ENCODE peak calls at places on chromosome 20, in six cellular contexts. N, S, P, T, F and O are unnamed samples.
A peak's percentile ranks its signal among the peaks of the same experiment; 100 is the strongest.

GRCh38 chr20:19880256-19881079 is 122.4 kb downstream of the RIN2 start:
- DNase-seq in N (peak; percentile 81), S (no peak), P (no peak), T (no peak), F (no peak), O (no peak)

GRCh38 chr20:34859367-34859766 is 13.3 kb downstream of the GGT7 start:
- DNase-seq in N (no peak), S (no peak), P (no peak), T (no peak), F (no peak), O (no peak)

GRCh38 chr20:15789083-15789482 is 784.2 kb downstream of the KIF16B start:
- DNase-seq in N (no peak), S (no peak), P (no peak), T (no peak), F (no peak), O (peak; percentile 3)

GRCh38 chr20:49865559-49865958 is 49.8 kb downstream of the SPATA2 start:
- DNase-seq in N (no peak), S (no peak), P (no peak), T (no peak), F (no peak), O (no peak)

GRCh38 chr20:59751075-59751711 is 146.9 kb downstream of the PHACTR3 start:
- DNase-seq in N (no peak), S (peak; percentile 65), P (peak; percentile 22), T (peak; percentile 60), F (peak; percentile 44), O (peak; percentile 38)

GRCh38 chr20:47351643-47352331 is 4.7 kb downstream of the ZMYND8 start:
- DNase-seq in N (no peak), S (no peak), P (no peak), T (no peak), F (no peak), O (no peak)

GRCh38 chr20:46400253-46400652 is 6.2 kb downstream of the ELMO2 start:
- DNase-seq in N (peak; percentile 69), S (peak; percentile 24), P (peak; percentile 27), T (no peak), F (no peak), O (no peak)

GRCh38 chr20:63819224-63819917 is 11.7 kb downstream of the ZBTB46 start:
- DNase-seq in N (no peak), S (no peak), P (peak; percentile 51), T (no peak), F (no peak), O (no peak)

GRCh38 chr20:59020938-59021551 is 1.8 kb downstream of the TUBB1 start:
- DNase-seq in N (peak; percentile 77), S (no peak), P (no peak), T (no peak), F (no peak), O (no peak)

GRCh38 chr20:48186447-48186846 is 401.2 kb upstream of the SULF2 start:
- DNase-seq in N (peak; percentile 92), S (no peak), P (no peak), T (no peak), F (no peak), O (no peak)

GRCh38 chr20:47607208-47607613 is 105.5 kb downstream of the NCOA3 start:
- DNase-seq in N (peak; percentile 57), S (no peak), P (no peak), T (no peak), F (no peak), O (no peak)

GRCh38 chr20:25274481-25274880 is 26.6 kb downstream of the PYGB start:
- DNase-seq in N (no peak), S (peak; percentile 22), P (peak; percentile 11), T (peak; percentile 11), F (peak; percentile 7), O (no peak)

GRCh38 chr20:18665135-18665534 is 77.3 kb downstream of the DTD1 start:
- DNase-seq in N (no peak), S (no peak), P (no peak), T (no peak), F (no peak), O (no peak)

GRCh38 chr20:2006452-2007381 is 12.9 kb upstream of the PDYN start:
- DNase-seq in N (peak; percentile 67), S (no peak), P (no peak), T (peak; percentile 27), F (no peak), O (no peak)

GRCh38 chr20:5691918-5692618 is 58.1 kb upstream of the SHLD1 start:
- DNase-seq in N (no peak), S (no peak), P (no peak), T (no peak), F (no peak), O (no peak)

GRCh38 chr20:63978319-63979220 is 872 bp downstream of the SAMD10 start:
- DNase-seq in N (no peak), S (peak; percentile 73), P (peak; percentile 41), T (peak; percentile 89), F (peak; percentile 48), O (no peak)

GRCh38 chr20:33679758-33680485 is 5.7 kb upstream of the NECAB3 start:
- DNase-seq in N (no peak), S (no peak), P (no peak), T (no peak), F (no peak), O (no peak)
- H3K27ac ChIP-seq in N (no peak overlapping the region), S (no peak overlapping the region), P (no peak overlapping the region), T (no peak overlapping the region), F (peak overlapping the region; percentile 93), O (no peak overlapping the region)

GRCh38 chr20:43962518-43962917 is 47.9 kb downstream of the TOX2 start:
- DNase-seq in N (no peak), S (no peak), P (no peak), T (no peak), F (no peak), O (no peak)
- H3K27ac ChIP-seq in N (no peak overlapping the region), S (no peak overlapping the region), P (no peak overlapping the region), T (no peak overlapping the region), F (no peak overlapping the region), O (no peak overlapping the region)

DNA sequence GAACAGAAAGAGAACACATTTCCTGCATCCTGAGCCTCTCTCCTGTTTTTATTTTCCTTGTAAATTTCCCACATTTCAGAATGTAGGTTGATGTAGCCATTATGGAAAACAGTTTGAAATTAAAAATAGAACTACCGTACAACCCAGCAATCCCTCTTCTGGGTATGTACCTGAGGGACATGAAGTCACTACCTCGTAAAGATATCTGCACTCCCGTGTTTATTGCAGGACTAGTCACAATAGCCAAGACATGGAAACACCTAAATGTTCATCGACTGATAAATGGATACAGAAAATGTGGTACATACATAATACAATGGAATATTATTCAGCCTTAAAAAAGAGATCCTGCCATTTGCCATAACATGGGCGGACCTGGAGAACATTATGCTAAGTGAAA is 72.0 kb upstream of the JAG1 start:
- DNase-seq in N (no peak), S (no peak), P (no peak), T (no peak), F (no peak), O (no peak)
- H3K27ac ChIP-seq in N (no peak overlapping the region), S (no peak overlapping the region), P (no peak overlapping the region), T (no peak overlapping the region), F (no peak overlapping the region), O (no peak overlapping the region)

DNA sequence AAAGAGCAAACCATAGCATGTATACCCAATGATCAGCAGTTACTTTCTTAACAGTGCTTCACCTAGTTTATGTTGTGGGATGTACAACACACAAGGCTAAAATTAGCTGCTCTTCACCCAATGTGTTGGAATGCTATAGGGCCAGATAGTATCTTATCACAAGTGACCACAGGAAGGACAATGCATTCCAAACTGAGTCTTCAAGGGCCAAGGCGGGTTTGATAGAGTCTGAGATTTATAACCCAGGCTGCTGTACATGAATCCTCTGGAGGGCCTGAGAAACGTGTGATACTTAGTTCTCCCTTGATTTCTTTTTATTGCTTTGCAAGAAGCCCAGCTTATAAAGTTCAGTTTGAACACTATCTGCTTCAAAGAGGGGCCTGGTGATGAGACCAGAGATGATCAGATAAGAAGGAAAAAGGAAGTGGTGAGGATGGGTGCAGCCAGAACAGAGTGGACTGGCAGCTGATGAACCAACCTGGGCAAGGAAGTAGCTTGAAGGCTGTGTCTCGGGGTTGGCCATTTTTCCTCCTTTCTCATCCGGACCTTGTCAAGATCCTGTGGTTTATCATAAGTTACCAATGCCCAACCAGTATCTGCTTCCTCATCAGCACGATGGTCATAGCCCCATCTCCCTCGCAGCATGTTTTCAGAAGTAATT is 62.2 kb upstream of the BMP2 start:
- DNase-seq in N (peak; percentile 40), S (no peak), P (no peak), T (no peak), F (no peak), O (no peak)
- H3K27ac ChIP-seq in N (peak overlapping the region; percentile 88), S (peak overlapping the region; percentile 58), P (peak overlapping the region; percentile 39), T (peak overlapping the region; percentile 49), F (no peak overlapping the region), O (no peak overlapping the region)

DNA sequence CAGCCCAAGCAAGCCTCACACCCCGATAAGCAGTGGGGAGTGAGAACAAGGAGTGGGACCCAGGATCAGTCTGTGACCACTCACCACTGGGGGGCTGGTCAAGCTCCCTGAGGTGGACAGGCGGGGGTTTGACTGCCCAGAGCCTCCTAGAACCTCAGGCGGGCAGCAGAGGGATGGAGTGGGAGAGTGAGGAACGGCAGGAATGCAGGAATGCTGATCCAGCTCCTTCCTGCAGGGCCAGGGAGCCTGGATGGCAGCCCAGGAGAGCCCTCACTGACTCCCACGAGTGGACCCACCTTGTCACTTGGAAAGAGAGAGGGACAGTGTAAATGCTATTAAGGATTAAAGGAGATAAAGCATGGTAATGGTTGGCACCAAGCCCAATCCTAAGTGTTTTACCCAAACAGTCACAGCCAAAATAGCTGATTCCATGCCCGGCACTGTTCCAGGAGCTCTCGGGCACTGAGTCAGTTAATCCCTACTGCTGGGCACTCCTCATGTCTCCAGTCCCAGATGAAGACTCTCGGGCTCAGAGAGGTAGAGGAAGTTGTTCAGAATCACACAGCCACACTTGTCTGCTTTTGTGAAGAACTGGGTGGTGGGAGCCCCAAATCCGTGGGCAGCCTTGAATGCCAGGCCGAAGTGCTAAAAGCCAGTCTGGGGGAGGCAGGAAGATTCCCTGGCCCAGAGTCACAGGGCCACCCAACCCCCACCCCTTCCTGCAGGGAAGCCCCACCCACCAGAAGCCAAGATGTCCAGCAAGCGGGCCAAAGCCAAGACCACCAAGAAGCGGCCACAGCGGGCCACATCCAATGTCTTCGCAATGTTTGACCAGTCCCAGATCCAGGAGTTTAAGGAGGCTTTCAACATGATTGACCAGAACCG is 3.1 kb downstream of the MYL9 start:
- DNase-seq in N (peak; percentile 73), S (no peak), P (peak; percentile 65), T (no peak), F (peak; percentile 45), O (no peak)
- H3K27ac ChIP-seq in N (peak overlapping the region; percentile 75), S (peak overlapping the region; percentile 79), P (peak overlapping the region; percentile 97), T (no peak overlapping the region), F (peak overlapping the region; percentile 94), O (no peak overlapping the region)

DNA sequence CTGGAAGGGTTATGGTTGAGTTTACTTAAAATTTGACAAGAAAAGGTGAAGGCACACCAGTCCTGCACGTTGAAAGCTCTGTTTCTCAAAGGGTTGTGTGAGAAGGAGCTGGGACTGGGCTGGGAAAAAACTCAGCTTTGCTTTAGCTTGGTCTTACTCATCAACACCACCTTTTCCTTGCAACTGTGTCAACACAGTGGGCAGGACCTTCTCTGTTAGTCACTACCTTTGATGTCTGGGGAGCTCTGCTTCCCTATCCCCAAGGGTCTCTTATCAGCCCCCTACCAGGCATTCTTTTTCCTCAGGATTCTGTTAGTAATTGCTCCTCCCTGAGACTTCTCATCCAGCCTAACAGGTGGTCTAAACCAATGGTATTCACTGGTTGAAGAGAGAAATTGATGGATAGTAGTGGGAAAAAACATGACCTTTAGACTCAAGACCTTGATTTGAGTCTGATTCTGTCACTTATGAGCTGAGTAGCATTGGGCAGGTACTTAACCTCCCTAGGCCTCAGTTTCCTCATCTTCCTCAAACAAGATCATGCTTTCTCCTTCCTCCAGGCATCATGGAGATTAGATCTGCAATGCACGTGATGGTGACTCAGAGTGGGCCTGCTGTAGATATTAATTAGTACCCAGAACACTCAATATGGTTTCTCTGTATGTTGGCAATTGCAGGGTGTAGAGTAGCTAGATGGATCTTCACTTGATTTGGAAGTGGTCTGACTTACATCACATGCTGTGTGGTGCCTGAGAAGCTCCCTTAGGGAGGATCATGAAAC is 17.2 kb upstream of the FOXA2 start:
- DNase-seq in N (no peak), S (no peak), P (no peak), T (peak; percentile 34), F (no peak), O (no peak)
- H3K27ac ChIP-seq in N (no peak overlapping the region), S (no peak overlapping the region), P (no peak overlapping the region), T (peak overlapping the region; percentile 24), F (no peak overlapping the region), O (no peak overlapping the region)